ENCODE peak calls at places on chromosomes 13 and 19, in nine cellular contexts. B is kidney; V is thoracic aorta; J is fibroblast of lung; R is cardiac muscle cell; Y is CD8-positive, alpha-beta T cell; G is mucosa of descending colon; I is right lobe of liver; W is astrocyte. K is an unnamed sample. For H3K4me1, the result is how much of the 10 kb centered on the place peaks cover.

GRCh38 chr13:33123066-33123940 is 107.1 kb downstream of the KL start:
- DNase-seq in B (no peak), V (no peak), J (peak), R (peak), Y (no peak), G (no peak), I (no peak), W (peak), K (peak)

GRCh38 chr13:111367340-111367739 is 46.9 kb downstream of the TEX29 start:
- DNase-seq in B (no peak), V (no peak), J (no peak), R (no peak), Y (no peak), G (no peak), I (no peak), W (no peak), K (no peak)

GRCh38 chr13:61608138-61608537 is 192.5 kb upstream of the PCDH20 start:
- DNase-seq in B (no peak), V (no peak), J (no peak), R (no peak), Y (no peak), G (no peak), I (no peak), W (no peak), K (peak)

GRCh38 chr13:28531195-28531955 is 36.4 kb upstream of the FLT1 start:
- DNase-seq in B (no peak), V (no peak), J (peak), R (peak), Y (no peak), G (peak), I (peak), W (no peak), K (peak)

GRCh38 chr19:20078696-20079095 is 896 bp downstream of the ZNF90 start:
- DNase-seq in B (peak), V (no peak), J (peak), R (peak), Y (no peak), G (no peak), I (no peak), W (peak), K (peak)

GRCh38 chr19:50510121-50510670 is 795 bp downstream of the JOSD2 start:
- DNase-seq in B (peak), V (no peak), J (no peak), R (no peak), Y (no peak), G (peak), I (no peak), W (no peak), K (no peak)

GRCh38 chr13:65679240-65679639 is 1550.9 kb downstream of the PCDH9 start:
- DNase-seq in B (no peak), V (no peak), J (peak), R (no peak), Y (no peak), G (no peak), I (no peak), W (peak), K (no peak)

GRCh38 chr19:6071103-6071485 is 39.2 kb downstream of the RFX2 start:
- DNase-seq in B (no peak), V (no peak), J (peak), R (no peak), Y (no peak), G (no peak), I (no peak), W (peak), K (no peak)

GRCh38 chr13:106612688-106613087 is 44.8 kb upstream of the ARGLU1 start:
- DNase-seq in B (peak), V (no peak), J (peak), R (peak), Y (no peak), G (no peak), I (peak), W (no peak), K (no peak)

GRCh38 chr13:38872693-38873092 is 117.9 kb downstream of the STOML3 start:
- DNase-seq in B (no peak), V (no peak), J (peak), R (peak), Y (peak), G (no peak), I (peak), W (peak), K (peak)

GRCh38 chr13:44961997-44962396 is 27.3 kb downstream of the NUFIP1 start:
- DNase-seq in B (no peak), V (no peak), J (no peak), R (no peak), Y (no peak), G (no peak), I (no peak), W (no peak), K (no peak)

GRCh38 chr19:6015841-6016545 is 38.1 kb upstream of the RANBP3 start:
- DNase-seq in B (peak), V (no peak), J (no peak), R (no peak), Y (no peak), G (peak), I (no peak), W (no peak), K (no peak)

GRCh38 chr13:108527849-108528248 is 101.6 kb upstream of the MYO16 start:
- DNase-seq in B (no peak), V (no peak), J (no peak), R (no peak), Y (no peak), G (no peak), I (no peak), W (no peak), K (peak)

GRCh38 chr19:14432817-14433453 is at the start of gene PKN1:
- DNase-seq in B (peak), V (no peak), J (peak), R (peak), Y (no peak), G (peak), I (peak), W (no peak), K (peak)

GRCh38 chr19:41366089-41366488 is 2.1 kb upstream of the B9D2 start:
- DNase-seq in B (no peak), V (no peak), J (no peak), R (no peak), Y (no peak), G (no peak), I (no peak), W (no peak), K (no peak)

GRCh38 chr13:109769275-109769674 is 17.1 kb downstream of the IRS2 start:
- DNase-seq in B (no peak), V (no peak), J (no peak), R (no peak), Y (no peak), G (no peak), I (no peak), W (no peak), K (no peak)

GRCh38 chr13:32426191-32426980 is 1.5 kb downstream of the N4BP2L1 start:
- DNase-seq in B (no peak), V (no peak), J (peak), R (no peak), Y (peak), G (no peak), I (no peak), W (no peak), K (no peak)

GRCh38 chr19:43425567-43426392 is 11.1 kb downstream of the TEX101 start:
- DNase-seq in B (no peak), V (no peak), J (peak), R (peak), Y (no peak), G (peak), I (peak), W (no peak), K (peak)

GRCh38 chr19:3682741-3683404 is 17.4 kb downstream of the PIP5K1C start:
- DNase-seq in B (peak), V (no peak), J (peak), R (no peak), Y (peak), G (no peak), I (no peak), W (peak), K (peak)

GRCh38 chr13:110290811-110291210 is 16.1 kb downstream of the COL4A1 start:
- DNase-seq in B (no peak), V (no peak), J (no peak), R (no peak), Y (no peak), G (no peak), I (no peak), W (no peak), K (no peak)

DNA sequence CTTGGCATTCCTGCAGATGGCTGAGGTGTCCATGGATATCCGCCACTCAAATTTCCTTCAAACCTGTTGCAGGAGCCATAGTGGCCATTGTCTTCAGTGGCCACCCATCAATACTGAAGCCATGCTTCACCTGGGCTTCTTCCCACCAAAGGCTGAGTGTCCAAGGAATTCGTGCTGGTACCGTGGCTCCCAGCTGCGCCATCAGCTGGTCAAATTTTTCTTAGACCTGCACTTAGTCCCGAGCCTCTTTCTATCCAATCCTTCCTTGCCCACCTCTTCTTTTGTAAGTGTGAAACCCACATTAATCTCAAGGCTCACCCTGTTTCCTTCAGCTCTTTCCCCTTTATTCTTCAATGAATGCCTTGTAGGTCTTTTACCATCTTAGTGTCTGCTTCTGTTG is 152.1 kb downstream of the PCDH9 start:
- DNase-seq in B (no peak), V (no peak), J (no peak), R (no peak), Y (no peak), G (no peak), I (no peak), W (no peak), K (no peak)
- H3K4me1 ChIP-seq in B (under half), V (under half), J (under half), R (under half), Y (under half), G (under half), I (under half), W (under half), K (under half)

DNA sequence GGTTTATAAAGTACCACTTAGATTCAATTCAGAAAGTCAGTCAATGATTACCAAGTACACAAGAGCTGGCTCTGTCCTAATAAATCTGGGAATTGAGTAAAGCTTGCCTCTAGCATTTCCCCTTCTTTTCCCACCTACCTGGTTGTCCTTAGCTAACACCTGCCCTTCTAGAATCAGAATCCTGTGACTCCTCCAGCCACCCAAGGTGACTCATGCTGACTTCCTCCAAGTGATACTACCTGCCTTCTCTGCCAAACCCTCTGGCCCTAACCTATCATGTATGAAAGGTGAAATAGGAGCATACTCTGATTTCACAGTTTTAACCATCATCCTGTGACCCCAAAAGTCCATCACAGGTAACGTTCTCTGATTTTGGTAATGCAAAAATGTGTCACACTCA is 151.2 kb downstream of the DIAPH3 start:
- DNase-seq in B (peak), V (no peak), J (no peak), R (no peak), Y (no peak), G (no peak), I (no peak), W (no peak), K (peak)
- H3K4me1 ChIP-seq in B (under half), V (under half), J (under half), R (under half), Y (under half), G (under half), I (under half), W (under half), K (under half)

GRCh38 chr19:13054605-13055212 is 47.9 kb downstream of the LYL1 start:
- DNase-seq in B (no peak), V (no peak), J (no peak), R (no peak), Y (no peak), G (no peak), I (no peak), W (no peak), K (no peak)
- H3K4me1 ChIP-seq in B (under half), V (half or more), J (half or more), R (under half), Y (under half), G (half or more), I (under half), W (half or more), K (under half)

GRCh38 chr13:90686438-90686837 is 661.0 kb upstream of the MIR17HG start:
- DNase-seq in B (no peak), V (no peak), J (peak), R (no peak), Y (no peak), G (no peak), I (no peak), W (peak), K (no peak)

GRCh38 chr13:90696254-90696653 is 651.2 kb upstream of the MIR17HG start:
- DNase-seq in B (no peak), V (no peak), J (no peak), R (no peak), Y (no peak), G (no peak), I (no peak), W (peak), K (no peak)

GRCh38 chr13:90689111-90689510 is 658.4 kb upstream of the MIR17HG start:
- DNase-seq in B (no peak), V (no peak), J (no peak), R (no peak), Y (no peak), G (no peak), I (no peak), W (no peak), K (peak)

DNA sequence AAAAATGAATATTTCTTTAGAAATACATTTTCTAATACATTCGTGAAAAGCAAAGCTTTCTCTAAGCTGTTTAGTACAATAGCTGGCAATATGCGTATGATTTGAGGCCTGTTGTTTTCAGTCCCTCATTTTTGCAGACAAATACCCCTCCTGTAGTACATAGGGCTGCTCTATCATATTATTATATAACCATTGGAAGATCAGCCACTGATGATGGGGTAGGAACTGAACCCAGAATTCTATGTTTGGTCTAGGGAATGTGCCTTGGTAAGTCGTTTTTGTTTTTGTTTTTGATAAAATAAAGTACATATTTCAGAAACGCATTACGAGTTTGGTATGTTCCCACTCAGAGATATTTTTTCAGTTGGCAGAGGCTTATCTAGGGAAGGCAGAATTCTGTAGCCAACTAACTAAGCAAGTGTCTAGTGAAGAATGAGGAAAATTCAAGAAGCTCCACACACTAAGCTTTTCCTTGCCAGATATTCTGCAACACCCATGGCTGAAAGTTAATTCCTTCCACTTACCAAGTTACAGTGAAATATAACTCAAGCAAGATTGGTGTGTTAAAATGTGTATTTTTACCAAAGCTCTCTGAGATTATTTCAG is 656.9 kb upstream of the MIR17HG start:
- DNase-seq in B (no peak), V (no peak), J (peak), R (no peak), Y (no peak), G (no peak), I (no peak), W (peak), K (no peak)
- H3K4me1 ChIP-seq in B (under half), V (under half), J (under half), R (under half), Y (under half), G (under half), I (under half), W (under half), K (under half)

GRCh38 chr19:21608571-21608970 is 103.2 kb downstream of the ZNF429 start:
- DNase-seq in B (no peak), V (no peak), J (no peak), R (no peak), Y (no peak), G (no peak), I (no peak), W (no peak), K (no peak)

GRCh38 chr19:21610341-21610740 is 104.9 kb downstream of the ZNF429 start:
- DNase-seq in B (no peak), V (no peak), J (no peak), R (no peak), Y (no peak), G (no peak), I (no peak), W (no peak), K (no peak)

GRCh38 chr19:21612403-21612872 is 107.0 kb downstream of the ZNF429 start:
- DNase-seq in B (no peak), V (no peak), J (no peak), R (no peak), Y (no peak), G (no peak), I (no peak), W (no peak), K (no peak)

GRCh38 chr19:21611659-21612402 is 106.4 kb downstream of the ZNF429 start:
- DNase-seq in B (no peak), V (no peak), J (no peak), R (no peak), Y (no peak), G (no peak), I (no peak), W (no peak), K (no peak)

DNA sequence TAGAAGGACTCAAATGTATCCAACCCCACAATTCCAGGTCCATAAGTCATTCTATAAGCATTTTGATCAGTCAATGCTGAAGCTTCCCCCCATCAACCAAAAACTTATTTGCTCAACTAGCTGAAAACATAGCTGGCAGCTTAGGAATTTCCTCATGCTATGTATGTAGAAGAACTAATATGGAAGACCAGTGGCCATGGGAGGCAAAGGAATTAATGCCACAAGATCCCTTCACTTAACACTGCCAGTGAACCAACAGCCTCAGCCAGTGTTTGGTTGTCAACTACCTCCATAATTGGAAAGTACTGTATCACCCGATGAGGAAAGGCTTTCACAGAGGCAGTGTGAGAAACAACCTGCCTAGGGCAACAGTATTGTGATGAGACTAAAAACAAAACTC is 105.4 kb downstream of the ZNF429 start:
- DNase-seq in B (no peak), V (no peak), J (no peak), R (no peak), Y (no peak), G (no peak), I (no peak), W (no peak), K (no peak)
- H3K4me1 ChIP-seq in B (under half), V (under half), J (under half), R (under half), Y (under half), G (under half), I (under half), W (under half), K (under half)

GRCh38 chr19:48718711-48719231 is 754 bp downstream of the MAMSTR start:
- DNase-seq in B (peak), V (no peak), J (no peak), R (no peak), Y (no peak), G (no peak), I (no peak), W (no peak), K (peak)
- H3K4me1 ChIP-seq in B (under half), V (under half), J (under half), R (under half), Y (under half), G (under half), I (under half), W (under half), K (under half)

K was measured in mesendoderm.